ENCODE peak calls at places on chromosomes 6 and 20, in five cellular contexts. X, K, B, O and R are unnamed samples. For H3K4me1 and H3K9me3, the result is how much of the 10 kb centered on the place peaks cover.

GRCh38 chr20:1788039-1788438 is 107.2 kb upstream of the SIRPA start:
- DNase-seq in X (no peak), K (no peak), B (no peak), O (no peak), R (no peak)

GRCh38 chr20:37053230-37053950 is 42.4 kb downstream of the RBL1 start:
- DNase-seq in X (no peak), K (no peak), B (no peak), O (no peak), R (no peak)

GRCh38 chr6:19771753-19772336 is 65.3 kb upstream of the ID4 start:
- DNase-seq in X (no peak), K (no peak), B (no peak), O (no peak), R (no peak)

GRCh38 chr20:44967207-44967807 is 995 bp downstream of the STK4 start:
- DNase-seq in X (peak), K (no peak), B (no peak), O (no peak), R (no peak)

GRCh38 chr20:63121749-63122405 is 94.1 kb downstream of the YTHDF1 start:
- DNase-seq in X (no peak), K (no peak), B (no peak), O (peak), R (no peak)

GRCh38 chr20:35711588-35712209 is 12.5 kb downstream of the ROMO1 start:
- DNase-seq in X (no peak), K (no peak), B (no peak), O (no peak), R (no peak)

GRCh38 chr6:160203522-160203921 is 55.1 kb downstream of the SLC22A2 start:
- DNase-seq in X (no peak), K (no peak), B (no peak), O (no peak), R (no peak)

GRCh38 chr20:44805991-44806729 is 4.2 kb downstream of the RIMS4 start:
- DNase-seq in X (no peak), K (no peak), B (peak), O (no peak), R (peak)

GRCh38 chr6:147553099-147553498 is 44.6 kb downstream of the SAMD5 start:
- DNase-seq in X (no peak), K (no peak), B (no peak), O (no peak), R (no peak)

GRCh38 chr20:39397646-39398045 is 435.5 kb downstream of the DHX35 start:
- DNase-seq in X (no peak), K (no peak), B (no peak), O (no peak), R (no peak)

GRCh38 chr6:24936641-24937317 is 1.0 kb upstream of the RIPOR2 start:
- DNase-seq in X (peak), K (no peak), B (no peak), O (no peak), R (no peak)

GRCh38 chr20:36847009-36847709 is 28.8 kb upstream of the TLDC2 start:
- DNase-seq in X (no peak), K (no peak), B (peak), O (no peak), R (peak)

GRCh38 chr6:151634336-151634720 is 140.5 kb downstream of the CCDC170 start:
- DNase-seq in X (no peak), K (no peak), B (no peak), O (no peak), R (no peak)

GRCh38 chr6:108277831-108278230 is 17.0 kb upstream of the SNX3 start:
- DNase-seq in X (no peak), K (no peak), B (no peak), O (no peak), R (no peak)

GRCh38 chr20:61761453-61762207 is 304.1 kb downstream of the TAF4 start:
- DNase-seq in X (no peak), K (no peak), B (no peak), O (no peak), R (no peak)

GRCh38 chr20:19886666-19887288 is 128.7 kb downstream of the RIN2 start:
- DNase-seq in X (no peak), K (no peak), B (no peak), O (no peak), R (no peak)

GRCh38 chr20:37151529-37151928 is 27.6 kb upstream of the RPN2 start:
- DNase-seq in X (no peak), K (no peak), B (no peak), O (no peak), R (no peak)

GRCh38 chr20:61842011-61842410 is 223.7 kb downstream of the TAF4 start:
- DNase-seq in X (no peak), K (no peak), B (no peak), O (peak), R (no peak)

GRCh38 chr20:35558416-35558815 is 16.5 kb downstream of the ERGIC3 start:
- DNase-seq in X (no peak), K (no peak), B (no peak), O (no peak), R (no peak)

GRCh38 chr6:31952140-31952805 is 6.4 kb downstream of the CFB start:
- DNase-seq in X (no peak), K (no peak), B (peak), O (no peak), R (peak)

GRCh38 chr20:53205046-53205445 is 232.9 kb downstream of the TSHZ2 start:
- DNase-seq in X (no peak), K (no peak), B (no peak), O (no peak), R (no peak)

GRCh38 chr6:158081657-158081935 is 86.5 kb downstream of the SERAC1 start:
- DNase-seq in X (no peak), K (no peak), B (no peak), O (no peak), R (no peak)

GRCh38 chr20:35196313-35196712 is 24.4 kb downstream of the PROCR start:
- DNase-seq in X (no peak), K (no peak), B (no peak), O (no peak), R (no peak)

GRCh38 chr20:5484926-5485325 is 168.2 kb upstream of the PROKR2 start:
- DNase-seq in X (no peak), K (no peak), B (no peak), O (no peak), R (no peak)

GRCh38 chr20:40251284-40251932 is 437.6 kb downstream of the MAFB start:
- DNase-seq in X (peak), K (no peak), B (peak), O (no peak), R (no peak)

GRCh38 chr6:17394192-17394611 is 807 bp downstream of the CAP2 start:
- DNase-seq in X (peak), K (no peak), B (peak), O (no peak), R (peak)

GRCh38 chr6:99344289-99344688 is 5.2 kb downstream of the FAXC start:
- DNase-seq in X (no peak), K (no peak), B (no peak), O (no peak), R (peak)

GRCh38 chr6:156359912-156360311 is 417.3 kb upstream of the ARID1B start:
- DNase-seq in X (no peak), K (no peak), B (no peak), O (no peak), R (no peak)

GRCh38 chr6:166304106-166304505 is 4.1 kb downstream of the PRR18 start:
- DNase-seq in X (no peak), K (no peak), B (no peak), O (no peak), R (no peak)

GRCh38 chr6:28254340-28254618 is 2.2 kb upstream of the ZKSCAN4 start:
- DNase-seq in X (no peak), K (no peak), B (no peak), O (no peak), R (no peak)

GRCh38 chr20:64100566-64100888 is 6.8 kb downstream of the NPBWR2 start:
- DNase-seq in X (no peak), K (no peak), B (no peak), O (no peak), R (no peak)

GRCh38 chr6:14211596-14211961 is 94.0 kb downstream of the CD83 start:
- DNase-seq in X (no peak), K (peak), B (peak), O (peak), R (peak)

GRCh38 chr6:167730441-167730840 is 96.3 kb upstream of the AFDN start:
- DNase-seq in X (no peak), K (no peak), B (no peak), O (no peak), R (no peak)

GRCh38 chr6:93341900-93342613 is 77.3 kb downstream of the EPHA7 start:
- DNase-seq in X (no peak), K (no peak), B (no peak), O (no peak), R (no peak)

GRCh38 chr6:80338201-80338836 is 231.8 kb downstream of the BCKDHB start:
- DNase-seq in X (peak), K (peak), B (peak), O (peak), R (peak)

GRCh38 chr20:61303675-61304074 is 51.6 kb downstream of the CDH4 start:
- DNase-seq in X (no peak), K (no peak), B (no peak), O (no peak), R (no peak)

GRCh38 chr6:89965441-89966249 is 71.4 kb downstream of the GJA10 start:
- DNase-seq in X (no peak), K (no peak), B (no peak), O (no peak), R (no peak)

DNA sequence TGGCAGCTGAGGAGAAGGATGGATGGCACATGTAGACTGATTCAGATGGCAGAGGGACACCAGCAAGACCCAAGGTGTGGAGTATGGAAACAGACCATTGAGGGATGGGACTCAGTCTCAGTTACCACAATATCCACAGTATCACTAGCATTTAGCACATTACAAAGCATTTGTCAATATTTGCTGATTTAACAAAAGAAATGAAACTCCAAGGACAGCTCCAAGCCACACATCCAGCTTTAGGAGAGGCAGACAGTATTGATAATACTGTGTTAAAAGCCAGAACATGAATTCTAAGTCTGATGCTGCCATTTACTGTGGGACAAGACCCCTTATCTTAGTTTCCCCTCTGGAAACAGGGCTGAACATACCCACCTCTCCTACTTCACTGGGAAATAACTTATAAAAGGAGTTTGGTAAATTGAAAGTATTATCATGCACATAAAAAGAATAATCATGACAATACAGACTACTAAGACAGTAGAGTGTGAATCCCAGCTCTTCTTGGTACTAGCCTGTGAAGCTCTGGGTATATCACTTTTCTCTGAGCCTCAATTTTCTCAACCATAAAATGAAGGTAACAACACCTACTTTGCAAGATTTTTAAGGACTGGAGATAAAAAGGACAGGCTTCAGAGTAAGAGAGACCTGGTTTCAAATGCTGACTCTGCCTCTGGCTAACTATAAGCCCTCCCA is 11.1 kb downstream of the BCL2L1 start:
- DNase-seq in X (no peak), K (no peak), B (no peak), O (no peak), R (no peak)
- H3K4me1 ChIP-seq in X (half or more), K (half or more), B (half or more), O (half or more), R (under half)

DNA sequence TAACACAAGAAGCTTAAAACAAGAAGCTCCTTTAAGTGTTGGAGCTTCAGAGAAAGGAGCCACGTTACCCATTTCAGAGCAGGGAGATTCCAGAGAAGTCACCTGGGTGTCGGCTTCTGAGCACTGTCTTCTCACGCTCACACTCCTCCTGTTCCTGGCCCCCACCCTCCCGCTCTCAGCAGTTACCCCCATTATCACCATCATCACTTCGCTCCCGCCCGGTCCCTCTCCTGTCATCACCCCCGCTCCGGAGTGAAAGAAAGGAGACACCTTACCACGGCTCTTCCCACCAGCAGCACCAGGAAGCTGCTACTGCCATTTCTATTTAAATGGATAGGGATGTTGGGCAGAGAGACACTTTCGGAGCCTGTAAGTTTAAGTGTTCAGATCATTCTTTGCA is 123.9 kb downstream of the GMPR start:
- DNase-seq in X (no peak), K (no peak), B (no peak), O (no peak), R (no peak)
- H3K4me3 ChIP-seq in X (no peak), K (no peak), B (no peak), O (no peak), R (no peak)

DNA sequence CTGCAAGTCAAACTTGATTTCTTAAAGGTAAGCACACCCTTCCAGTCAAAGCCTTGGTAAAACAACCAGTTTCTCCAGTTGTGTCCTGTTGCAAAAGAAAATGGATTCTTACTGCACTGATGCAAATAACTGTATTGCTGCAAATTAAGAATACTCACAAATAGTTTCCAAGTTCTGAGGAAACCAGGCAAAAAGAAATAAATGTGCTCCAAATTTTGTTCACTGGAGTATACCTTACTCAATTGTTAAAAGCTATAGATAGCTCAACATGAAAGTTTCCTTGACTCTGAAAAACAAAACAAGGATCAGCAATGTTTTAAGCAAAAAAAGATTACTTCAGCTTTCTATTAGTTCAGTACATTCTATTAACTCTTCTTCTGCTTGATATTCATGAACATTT is 75.2 kb downstream of the SLC16A10 start:
- DNase-seq in X (no peak), K (no peak), B (no peak), O (no peak), R (no peak)
- H3K9me3 ChIP-seq in X (under half), K (under half), B (under half), O (under half), R (under half)

GRCh38 chr6:101728388-101728787 is 334.9 kb downstream of the GRIK2 start:
- DNase-seq in X (no peak), K (no peak), B (no peak), O (no peak), R (no peak)
- H3K4me1 ChIP-seq in X (under half), K (under half), B (under half), O (under half), R (under half)

GRCh38 chr6:35677456-35677855 is 11.3 kb downstream of the FKBP5 start:
- DNase-seq in X (no peak), K (no peak), B (no peak), O (no peak), R (no peak)

GRCh38 chr6:35678021-35678654 is 10.6 kb downstream of the FKBP5 start:
- DNase-seq in X (no peak), K (no peak), B (no peak), O (no peak), R (no peak)

GRCh38 chr6:35681298-35681697 is 7.4 kb downstream of the FKBP5 start:
- DNase-seq in X (no peak), K (no peak), B (no peak), O (no peak), R (no peak)

GRCh38 chr6:35679399-35679798 is 9.3 kb downstream of the FKBP5 start:
- DNase-seq in X (no peak), K (no peak), B (no peak), O (no peak), R (no peak)

DNA sequence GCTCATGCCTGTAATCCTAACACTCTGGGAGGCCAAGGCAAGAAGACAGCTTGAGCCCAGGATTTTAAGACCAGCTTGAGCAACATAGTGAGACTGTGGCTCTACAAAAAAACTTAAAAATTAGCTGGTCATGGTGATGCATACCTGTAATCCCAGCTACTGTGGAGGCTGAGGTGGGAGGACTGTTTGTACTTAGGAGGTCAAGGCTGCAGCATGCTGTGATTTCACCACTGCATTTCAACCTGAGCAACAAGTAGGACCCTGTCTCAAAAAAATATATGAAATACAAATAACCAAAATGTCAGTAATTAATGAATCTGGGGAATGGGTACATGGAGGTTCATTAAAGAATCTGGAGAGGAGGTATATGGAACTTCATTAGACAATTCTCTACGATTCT is 9.9 kb downstream of the FKBP5 start:
- DNase-seq in X (no peak), K (no peak), B (no peak), O (no peak), R (no peak)
- H3K4me3 ChIP-seq in X (no peak), K (no peak), B (no peak), O (no peak), R (no peak)

GRCh38 chr20:59623133-59623532 is 18.8 kb downstream of the PHACTR3 start:
- DNase-seq in X (no peak), K (no peak), B (no peak), O (no peak), R (no peak)

GRCh38 chr20:59624401-59624800 is 20.1 kb downstream of the PHACTR3 start:
- DNase-seq in X (no peak), K (no peak), B (no peak), O (no peak), R (no peak)

GRCh38 chr20:59627298-59627697 is 23.0 kb downstream of the PHACTR3 start:
- DNase-seq in X (no peak), K (no peak), B (no peak), O (no peak), R (no peak)

GRCh38 chr20:59623583-59623982 is 19.2 kb downstream of the PHACTR3 start:
- DNase-seq in X (no peak), K (no peak), B (no peak), O (no peak), R (no peak)

GRCh38 chr20:59625214-59625922 is 21.0 kb downstream of the PHACTR3 start:
- DNase-seq in X (no peak), K (no peak), B (no peak), O (no peak), R (no peak)
- H3K9me3 ChIP-seq in X (under half), K (under half), B (under half), O (under half), R (under half)

GRCh38 chr6:111593516-111593824 is 12.2 kb downstream of the TRAF3IP2 start:
- DNase-seq in X (no peak), K (no peak), B (no peak), O (no peak), R (no peak)

GRCh38 chr6:111591370-111591900 is 14.2 kb downstream of the TRAF3IP2 start:
- DNase-seq in X (no peak), K (no peak), B (peak), O (peak), R (no peak)

GRCh38 chr6:111591901-111592461 is 13.7 kb downstream of the TRAF3IP2 start:
- DNase-seq in X (no peak), K (no peak), B (no peak), O (no peak), R (no peak)

GRCh38 chr6:111590209-111590955 is 15.3 kb downstream of the TRAF3IP2 start:
- DNase-seq in X (no peak), K (no peak), B (no peak), O (no peak), R (no peak)

DNA sequence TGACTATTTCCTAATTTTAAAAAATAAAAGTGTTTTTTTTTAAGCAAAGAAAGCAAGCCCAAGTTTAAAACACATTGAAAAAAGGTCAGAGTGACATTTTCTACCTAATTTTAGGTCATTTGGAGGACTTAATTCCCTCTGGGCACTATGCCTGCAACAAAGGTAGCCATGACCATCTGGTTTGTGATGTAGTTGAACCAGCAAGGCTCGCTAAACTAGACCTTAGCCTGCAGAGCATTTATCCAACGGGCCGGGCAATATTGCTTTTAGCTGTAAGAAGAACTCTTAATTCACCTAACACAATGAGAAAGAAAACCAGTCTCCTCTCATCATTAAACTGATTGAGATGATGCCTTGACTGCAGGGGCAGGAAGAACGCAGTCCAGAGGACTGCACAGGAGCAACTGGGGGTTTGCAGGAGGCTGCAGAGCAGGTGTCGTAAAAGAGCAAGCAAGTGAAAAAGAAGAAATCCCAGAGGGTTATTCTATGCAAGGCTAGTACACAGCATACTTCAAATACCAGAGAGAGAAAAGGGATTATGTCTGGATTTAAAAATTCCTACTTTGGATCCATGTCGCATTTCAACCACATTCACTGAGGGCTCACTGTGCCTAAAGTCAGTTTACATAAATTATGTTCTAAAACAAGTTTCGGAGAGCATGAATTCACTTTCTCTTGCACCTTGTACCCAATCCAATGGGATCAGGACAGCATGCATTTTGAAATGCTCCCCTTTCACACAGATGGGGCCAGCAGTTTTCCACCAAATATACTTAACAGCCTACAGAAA is 12.8 kb downstream of the TRAF3IP2 start:
- DNase-seq in X (no peak), K (no peak), B (no peak), O (no peak), R (peak)
- H3K4me1 ChIP-seq in X (under half), K (under half), B (under half), O (under half), R (under half)